ENCODE peak calls at places on chromosomes 6 and 20, in four cellular contexts. One of them, this sample, is unnamed.

GRCh38 chr6:53894086-53894485 is 99.3 kb downstream of the LRRC1 start:
- DNase-seq in fibroblast of the aortic adventitia: peak
- DNase-seq in OCI-LY7: peak
- DNase-seq in heart right ventricle: no peak
- DNase-seq in this sample: no peak

GRCh38 chr20:4836935-4837334 is 115.2 kb downstream of the PRND start:
- DNase-seq in fibroblast of the aortic adventitia: peak
- DNase-seq in heart right ventricle: no peak
- DNase-seq in OCI-LY7: no peak
- DNase-seq in this sample: no peak

GRCh38 chr6:3722785-3723184 is 28.7 kb downstream of the PXDC1 start:
- DNase-seq in heart right ventricle: no peak
- DNase-seq in fibroblast of the aortic adventitia: no peak
- DNase-seq in OCI-LY7: no peak
- DNase-seq in this sample: no peak

GRCh38 chr20:46965477-46965876 is 70.8 kb downstream of the EYA2 start:
- DNase-seq in heart right ventricle: no peak
- DNase-seq in fibroblast of the aortic adventitia: no peak
- DNase-seq in OCI-LY7: no peak
- DNase-seq in this sample: no peak

GRCh38 chr6:134740473-134741192 is 209.3 kb downstream of the ALDH8A1 start:
- DNase-seq in OCI-LY7: no peak
- DNase-seq in fibroblast of the aortic adventitia: peak
- DNase-seq in heart right ventricle: no peak
- DNase-seq in this sample: no peak

GRCh38 chr6:156379946-156380707 is 397.1 kb upstream of the ARID1B start:
- DNase-seq in heart right ventricle: no peak
- DNase-seq in OCI-LY7: no peak
- DNase-seq in fibroblast of the aortic adventitia: peak
- DNase-seq in this sample: no peak

GRCh38 chr6:149342525-149342924 is 25.0 kb downstream of the TAB2 start:
- DNase-seq in heart right ventricle: no peak
- DNase-seq in OCI-LY7: no peak
- DNase-seq in fibroblast of the aortic adventitia: no peak
- DNase-seq in this sample: no peak

GRCh38 chr6:1325471-1326309 is 13.8 kb downstream of the FOXQ1 start:
- DNase-seq in heart right ventricle: no peak
- DNase-seq in fibroblast of the aortic adventitia: peak
- DNase-seq in OCI-LY7: no peak
- DNase-seq in this sample: no peak

GRCh38 chr6:84568971-84569370 is 195.4 kb downstream of the TBX18 start:
- DNase-seq in heart right ventricle: no peak
- DNase-seq in OCI-LY7: no peak
- DNase-seq in fibroblast of the aortic adventitia: peak
- DNase-seq in this sample: no peak

GRCh38 chr6:149254241-149254640 is 63.3 kb upstream of the TAB2 start:
- DNase-seq in fibroblast of the aortic adventitia: no peak
- DNase-seq in heart right ventricle: no peak
- DNase-seq in OCI-LY7: no peak
- DNase-seq in this sample: no peak

GRCh38 chr6:154466971-154467679 is 43.4 kb downstream of the CNKSR3 start:
- DNase-seq in fibroblast of the aortic adventitia: no peak
- DNase-seq in OCI-LY7: no peak
- DNase-seq in heart right ventricle: no peak
- DNase-seq in this sample: no peak

GRCh38 chr20:56607061-56607704 is 21.9 kb upstream of the TFAP2C start:
- DNase-seq in OCI-LY7: no peak
- DNase-seq in heart right ventricle: no peak
- DNase-seq in fibroblast of the aortic adventitia: no peak
- DNase-seq in this sample: no peak

GRCh38 chr6:48067148-48067709 is 43.8 kb downstream of the PTCHD4 start:
- DNase-seq in heart right ventricle: no peak
- DNase-seq in fibroblast of the aortic adventitia: no peak
- DNase-seq in OCI-LY7: no peak
- DNase-seq in this sample: no peak

GRCh38 chr20:37275125-37275524 is 13.5 kb upstream of the GHRH start:
- DNase-seq in heart right ventricle: no peak
- DNase-seq in OCI-LY7: peak
- DNase-seq in fibroblast of the aortic adventitia: no peak
- DNase-seq in this sample: no peak

GRCh38 chr20:15162061-15162740 is 824.8 kb upstream of the FLRT3 start:
- DNase-seq in heart right ventricle: no peak
- DNase-seq in fibroblast of the aortic adventitia: peak
- DNase-seq in OCI-LY7: no peak
- DNase-seq in this sample: no peak

GRCh38 chr6:77290798-77291197 is 172.5 kb downstream of the HTR1B start:
- DNase-seq in OCI-LY7: no peak
- DNase-seq in fibroblast of the aortic adventitia: no peak
- DNase-seq in heart right ventricle: no peak
- DNase-seq in this sample: no peak

GRCh38 chr6:31007694-31008093 is 2.6 kb upstream of the MUC22 start:
- DNase-seq in fibroblast of the aortic adventitia: peak
- DNase-seq in OCI-LY7: no peak
- DNase-seq in heart right ventricle: no peak
- DNase-seq in this sample: no peak

GRCh38 chr6:148736779-148737412 is 9.9 kb upstream of the UST start:
- DNase-seq in fibroblast of the aortic adventitia: no peak
- DNase-seq in OCI-LY7: no peak
- DNase-seq in heart right ventricle: no peak
- DNase-seq in this sample: no peak

GRCh38 chr6:154638369-154638768 is 94.8 kb upstream of the SCAF8 start:
- DNase-seq in OCI-LY7: no peak
- DNase-seq in fibroblast of the aortic adventitia: peak
- DNase-seq in heart right ventricle: no peak
- DNase-seq in this sample: no peak

GRCh38 chr6:149990672-149991402 is 27.1 kb downstream of the ULBP1 start:
- DNase-seq in OCI-LY7: peak
- DNase-seq in heart right ventricle: no peak
- DNase-seq in fibroblast of the aortic adventitia: no peak
- DNase-seq in this sample: no peak

GRCh38 chr6:143843689-143844405 is 709 bp downstream of the LTV1 start:
- DNase-seq in OCI-LY7: peak
- DNase-seq in heart right ventricle: no peak
- DNase-seq in fibroblast of the aortic adventitia: peak
- DNase-seq in this sample: no peak

GRCh38 chr6:22929228-22929627 is 359.9 kb downstream of the HDGFL1 start:
- DNase-seq in fibroblast of the aortic adventitia: peak
- DNase-seq in OCI-LY7: no peak
- DNase-seq in heart right ventricle: no peak
- DNase-seq in this sample: no peak

GRCh38 chr6:170178561-170179477 is 112.1 kb downstream of the DLL1 start:
- DNase-seq in OCI-LY7: no peak
- DNase-seq in heart right ventricle: no peak
- DNase-seq in fibroblast of the aortic adventitia: peak
- DNase-seq in this sample: peak

GRCh38 chr6:149313070-149313469 is 4.4 kb upstream of the TAB2 start:
- DNase-seq in OCI-LY7: no peak
- DNase-seq in heart right ventricle: no peak
- DNase-seq in fibroblast of the aortic adventitia: no peak
- DNase-seq in this sample: no peak

GRCh38 chr6:13384966-13385365 is 56.6 kb upstream of the TBC1D7 start:
- DNase-seq in fibroblast of the aortic adventitia: no peak
- DNase-seq in OCI-LY7: no peak
- DNase-seq in heart right ventricle: no peak
- DNase-seq in this sample: no peak

GRCh38 chr20:18712877-18713276 is 100.7 kb upstream of the SCP2D1 start:
- DNase-seq in fibroblast of the aortic adventitia: no peak
- DNase-seq in heart right ventricle: no peak
- DNase-seq in OCI-LY7: no peak
- DNase-seq in this sample: no peak

GRCh38 chr20:18715564-18715963 is 98.0 kb upstream of the SCP2D1 start:
- DNase-seq in heart right ventricle: no peak
- DNase-seq in fibroblast of the aortic adventitia: no peak
- DNase-seq in OCI-LY7: no peak
- DNase-seq in this sample: no peak

GRCh38 chr20:18717062-18717461 is 96.5 kb upstream of the SCP2D1 start:
- DNase-seq in OCI-LY7: no peak
- DNase-seq in heart right ventricle: no peak
- DNase-seq in fibroblast of the aortic adventitia: no peak
- DNase-seq in this sample: no peak

DNA sequence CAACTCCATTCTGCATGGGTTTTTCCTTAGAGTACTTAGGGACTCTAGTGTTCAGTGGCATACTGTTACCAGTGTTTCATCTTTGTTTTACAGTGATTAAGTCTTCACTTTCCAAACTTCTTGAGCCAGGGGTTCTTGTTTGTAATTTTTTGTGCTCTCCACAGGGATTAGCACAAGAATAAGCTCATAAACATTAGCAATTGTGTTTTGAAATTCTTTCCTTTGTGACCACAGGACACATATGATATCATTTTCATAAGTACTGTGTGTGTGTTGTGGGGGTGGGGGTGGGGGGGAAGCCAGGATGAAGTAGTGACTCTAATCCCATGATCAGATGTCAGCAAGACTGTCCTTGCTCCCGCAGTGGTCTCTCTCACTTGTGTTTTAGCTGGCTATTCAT is 101.5 kb upstream of the SCP2D1 start:
- DNase-seq in OCI-LY7: no peak
- DNase-seq in fibroblast of the aortic adventitia: no peak
- DNase-seq in heart right ventricle: no peak
- DNase-seq in this sample: no peak
- H3K4me3 ChIP-seq in OCI-LY7: no peak
- H3K4me3 ChIP-seq in fibroblast of the aortic adventitia: no peak
- H3K4me3 ChIP-seq in heart right ventricle: no peak
- H3K4me3 ChIP-seq in this sample: no peak

GRCh38 chr6:131167773-131168172 is 32.5 kb downstream of the AKAP7 start:
- DNase-seq in OCI-LY7: no peak
- DNase-seq in fibroblast of the aortic adventitia: peak
- DNase-seq in heart right ventricle: no peak
- DNase-seq in this sample: no peak
- TF ChIP-seq CTCF in OCI-LY7: peak
- TF ChIP-seq CTCF in fibroblast of the aortic adventitia: no peak
- TF ChIP-seq CTCF in heart right ventricle: peak
- TF ChIP-seq CTCF in this sample: peak

GRCh38 chr6:33018904-33019303 is 9.5 kb upstream of the HLA-DOA start:
- DNase-seq in OCI-LY7: no peak
- DNase-seq in heart right ventricle: no peak
- DNase-seq in fibroblast of the aortic adventitia: peak
- DNase-seq in this sample: peak

GRCh38 chr6:33017694-33018353 is 8.4 kb upstream of the HLA-DOA start:
- DNase-seq in fibroblast of the aortic adventitia: no peak
- DNase-seq in heart right ventricle: no peak
- DNase-seq in OCI-LY7: no peak
- DNase-seq in this sample: no peak

GRCh38 chr6:33017024-33017423 is 7.6 kb upstream of the HLA-DOA start:
- DNase-seq in fibroblast of the aortic adventitia: no peak
- DNase-seq in OCI-LY7: no peak
- DNase-seq in heart right ventricle: no peak
- DNase-seq in this sample: no peak

GRCh38 chr6:33019358-33019757 is 10.0 kb upstream of the HLA-DOA start:
- DNase-seq in fibroblast of the aortic adventitia: no peak
- DNase-seq in heart right ventricle: no peak
- DNase-seq in OCI-LY7: no peak
- DNase-seq in this sample: no peak

GRCh38 chr6:33018418-33018817 is 9.0 kb upstream of the HLA-DOA start:
- DNase-seq in fibroblast of the aortic adventitia: no peak
- DNase-seq in OCI-LY7: no peak
- DNase-seq in heart right ventricle: no peak
- DNase-seq in this sample: no peak
- H3K4me3 ChIP-seq in fibroblast of the aortic adventitia: no peak
- H3K4me3 ChIP-seq in OCI-LY7: no peak
- H3K4me3 ChIP-seq in heart right ventricle: peak
- H3K4me3 ChIP-seq in this sample: peak

DNA sequence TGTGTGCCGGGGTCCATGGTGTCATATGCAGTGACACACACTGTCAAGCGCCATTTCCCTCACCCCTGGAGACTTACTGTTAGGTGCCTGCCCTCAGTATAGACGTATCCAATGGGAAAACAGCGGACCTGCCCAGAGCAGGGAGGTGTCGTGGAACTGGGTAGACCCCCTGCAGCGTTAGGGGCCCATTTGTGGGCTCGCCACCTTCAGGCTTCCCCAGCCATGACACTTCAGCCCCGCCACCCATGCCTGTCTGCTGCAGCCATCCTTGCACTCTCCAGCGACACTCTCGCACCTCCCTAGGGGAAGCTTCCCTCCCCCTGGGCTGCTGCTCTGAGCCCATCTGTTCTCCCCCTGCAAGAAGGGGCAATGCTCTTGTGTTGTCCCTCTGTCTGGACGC is 43.2 kb downstream of the STK35 start:
- DNase-seq in heart right ventricle: no peak
- DNase-seq in fibroblast of the aortic adventitia: no peak
- DNase-seq in OCI-LY7: no peak
- DNase-seq in this sample: no peak
- TF ChIP-seq CTCF in heart right ventricle: no peak
- TF ChIP-seq CTCF in fibroblast of the aortic adventitia: no peak
- TF ChIP-seq CTCF in OCI-LY7: no peak
- TF ChIP-seq CTCF in this sample: no peak

DNA sequence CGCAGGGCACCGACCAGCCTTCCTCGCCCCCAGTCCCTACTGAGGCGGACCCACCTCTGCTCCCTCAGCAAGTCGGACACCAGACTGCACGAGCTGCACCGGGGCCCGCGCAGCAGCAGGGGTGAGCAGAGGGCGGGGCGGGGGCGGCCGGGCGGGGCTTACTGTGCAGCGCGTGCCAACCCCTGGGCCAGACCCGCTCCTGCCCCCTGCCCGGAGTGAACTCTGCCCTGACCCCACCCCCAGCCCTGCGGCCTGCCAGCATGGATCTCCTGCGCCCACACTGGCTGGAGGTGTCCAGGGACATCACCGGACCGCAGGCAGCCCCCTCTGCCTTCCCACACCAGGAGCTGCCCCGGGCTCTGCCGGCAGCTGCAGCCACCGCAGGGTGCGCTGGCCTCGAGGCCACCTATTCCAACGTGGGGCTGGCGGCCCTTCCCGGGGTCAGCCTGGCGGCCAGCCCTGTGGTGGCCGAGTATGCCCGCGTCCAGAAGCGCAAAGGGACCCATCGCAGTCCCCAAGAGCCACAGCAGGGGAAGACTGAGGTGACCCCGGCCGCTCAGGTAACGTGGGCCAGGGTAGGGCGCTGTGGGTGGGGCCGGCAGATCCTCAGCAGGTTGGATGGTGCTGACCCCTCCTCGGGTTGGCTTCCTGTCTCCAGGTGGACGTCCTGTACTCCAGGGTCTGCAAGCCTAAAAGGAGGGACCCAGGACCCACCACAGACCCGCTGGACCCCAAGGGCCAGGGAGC is 1.5 kb upstream of the SLC2A4RG start:
- DNase-seq in fibroblast of the aortic adventitia: no peak
- DNase-seq in heart right ventricle: no peak
- DNase-seq in OCI-LY7: peak
- DNase-seq in this sample: no peak
- H3K4me3 ChIP-seq in fibroblast of the aortic adventitia: no peak
- H3K4me3 ChIP-seq in heart right ventricle: peak
- H3K4me3 ChIP-seq in OCI-LY7: peak
- H3K4me3 ChIP-seq in this sample: peak